ENCODE peak calls at places on chromosomes 13 and 19, in five cellular contexts. C is NCI-H524; K is T-cell; D is stimulated activated CD8-positive, alpha-beta memory T cell treated with anti-CD3 and anti-CD28 coated beads, Interleukin-4, amount 100 ng/mL, for 1 hour; J is psoas muscle. A is an unnamed sample.

GRCh38 chr13:41008349-41008980 is 10.7 kb downstream of the ELF1 start:
- DNase-seq in C (no peak), K (no peak), D (no peak), J (no peak), A (no peak)

GRCh38 chr13:58452123-58452623 is 820.6 kb downstream of the PCDH17 start:
- DNase-seq in C (no peak), K (no peak), D (no peak), J (no peak), A (no peak)

GRCh38 chr13:98575009-98575866 is 1.7 kb downstream of the STK24 start:
- DNase-seq in C (no peak), K (no peak), D (no peak), J (no peak), A (no peak)

GRCh38 chr19:32543107-32543900 is 37.7 kb upstream of the PDCD5 start:
- DNase-seq in C (no peak), K (no peak), D (no peak), J (no peak), A (no peak)

GRCh38 chr19:55444720-55445045 is 1.6 kb upstream of the SHISA7 start:
- DNase-seq in C (no peak), K (no peak), D (no peak), J (no peak), A (no peak)

GRCh38 chr13:112900691-112901091 is 68.3 kb upstream of the MCF2L start:
- DNase-seq in C (no peak), K (no peak), D (no peak), J (no peak), A (no peak)

GRCh38 chr13:79290595-79291244 is 115.3 kb downstream of the RBM26 start:
- DNase-seq in C (peak; percentile 57), K (no peak), D (no peak), J (no peak), A (no peak)

GRCh38 chr19:51489113-51489512 is 10.8 kb downstream of the CEACAM18 start:
- DNase-seq in C (no peak), K (no peak), D (no peak), J (no peak), A (no peak)

GRCh38 chr13:83378901-83379300 is 503.4 kb downstream of the SLITRK1 start:
- DNase-seq in C (no peak), K (no peak), D (no peak), J (no peak), A (no peak)

GRCh38 chr19:43777163-43777700 is 3.5 kb downstream of the KCNN4 start:
- DNase-seq in C (no peak), K (no peak), D (no peak), J (peak; percentile 53), A (no peak)

GRCh38 chr19:56201973-56202372 is at the start of gene ZSCAN5C:
- DNase-seq in C (no peak), K (no peak), D (no peak), J (no peak), A (no peak)

GRCh38 chr19:29884466-29884865 is 57.6 kb upstream of the URI1 start:
- DNase-seq in C (no peak), K (no peak), D (no peak), J (no peak), A (no peak)